ENCODE peak calls at places on chromosome 22, in eight cellular contexts. X is PC-9, Q is mesenchymal stem cell, U is MM.1S, S is keratinocyte, T is H9, G is IMR-90, C is GM12878. P is an unnamed sample.

GRCh38 chr22:45877036-45877380 is 100.0 kb downstream of the WNT7B start:
- DNase-seq in C (no peak), S (no peak), X (no peak), T (peak; percentile 14), G (no peak), U (no peak), Q (no peak), P (no peak)

GRCh38 chr22:46604306-46604690 is 15.9 kb upstream of the GRAMD4 start:
- DNase-seq in U (no peak), X (no peak), S (no peak), C (peak; percentile 59), T (no peak), Q (peak; percentile 26), G (peak; percentile 12), P (no peak)

GRCh38 chr22:19640306-19640705 is 74.0 kb upstream of the SEPTIN5 start:
- DNase-seq in G (no peak), U (no peak), X (no peak), T (no peak), S (no peak), C (no peak), Q (no peak), P (no peak)

GRCh38 chr22:49992921-49993648 is 19.5 kb downstream of the IL17REL start:
- DNase-seq in T (peak; percentile 74), G (peak; percentile 43), U (peak; percentile 64), X (peak; percentile 32), C (no peak), Q (peak; percentile 57), S (no peak), P (no peak)

GRCh38 chr22:30705710-30706651 is 11.3 kb downstream of the OSBP2 start:
- DNase-seq in Q (no peak), S (no peak), T (no peak), X (no peak), U (peak; percentile 73), C (peak; percentile 72), G (peak; percentile 80), P (peak; percentile 88)

GRCh38 chr22:46090051-46090591 is 60.2 kb upstream of the PPARA start:
- DNase-seq in G (no peak), U (no peak), X (no peak), T (no peak), C (no peak), Q (no peak), S (no peak), P (no peak)

GRCh38 chr22:37212174-37212906 is at the start of gene SSTR3:
- DNase-seq in S (no peak), T (peak; percentile 64), X (no peak), Q (no peak), G (no peak), U (no peak), C (no peak), P (no peak)

GRCh38 chr22:19555651-19556050 is 31.4 kb upstream of the CLDN5 start:
- DNase-seq in U (no peak), Q (no peak), S (no peak), G (no peak), X (no peak), T (no peak), C (no peak), P (no peak)

GRCh38 chr22:29994027-29994715 is 86.1 kb upstream of the HORMAD2 start:
- DNase-seq in G (peak; percentile 89), C (no peak), X (peak; percentile 87), T (no peak), S (no peak), Q (peak; percentile 74), U (no peak), P (peak; percentile 92)

GRCh38 chr22:46031066-46031465 is 54.1 kb upstream of the WNT7B start:
- DNase-seq in U (no peak), X (no peak), T (no peak), G (no peak), C (no peak), S (no peak), Q (no peak), P (no peak)

GRCh38 chr22:37349043-37349814 is 66.9 kb downstream of the CYTH4 start:
- DNase-seq in S (no peak), Q (no peak), T (no peak), G (no peak), C (no peak), X (no peak), U (no peak), P (no peak)

GRCh38 chr22:41001722-41002122 is 50.5 kb downstream of the RBX1 start:
- DNase-seq in T (no peak), X (peak; percentile 100), G (peak; percentile 44), U (no peak), S (no peak), Q (peak; percentile 53), C (no peak), P (peak; percentile 57)

GRCh38 chr22:28950567-28951411 is 67.4 kb downstream of the ZNRF3 start:
- DNase-seq in T (no peak), Q (no peak), U (no peak), X (no peak), G (no peak), S (no peak), C (no peak), P (no peak)

GRCh38 chr22:25102722-25103121 is 96.9 kb upstream of the CRYBB3 start:
- DNase-seq in X (no peak), T (no peak), Q (no peak), C (no peak), U (no peak), S (no peak), G (no peak), P (no peak)

GRCh38 chr22:19174106-19175025 is 4.2 kb downstream of the SLC25A1 start:
- DNase-seq in X (peak; percentile 51), Q (peak; percentile 56), S (peak; percentile 60), U (no peak), C (peak; percentile 15), T (peak; percentile 65), G (peak; percentile 42), P (peak; percentile 54)

GRCh38 chr22:35205956-35206355 is 51.3 kb upstream of the HMGXB4 start:
- DNase-seq in C (no peak), U (no peak), T (no peak), G (peak; percentile 72), Q (no peak), X (no peak), S (no peak), P (peak; percentile 44)

GRCh38 chr22:35206889-35207288 is 50.4 kb upstream of the HMGXB4 start:
- DNase-seq in C (no peak), Q (no peak), U (no peak), X (no peak), S (no peak), T (no peak), G (no peak), P (no peak)

GRCh38 chr22:35209203-35209602 is 48.1 kb upstream of the HMGXB4 start:
- DNase-seq in T (no peak), U (no peak), X (no peak), Q (no peak), G (no peak), C (no peak), S (no peak), P (no peak)

GRCh38 chr22:35205141-35205775 is 52.0 kb upstream of the HMGXB4 start:
- DNase-seq in G (no peak), S (no peak), U (peak; percentile 15), T (no peak), X (no peak), Q (no peak), C (no peak), P (no peak)

DNA sequence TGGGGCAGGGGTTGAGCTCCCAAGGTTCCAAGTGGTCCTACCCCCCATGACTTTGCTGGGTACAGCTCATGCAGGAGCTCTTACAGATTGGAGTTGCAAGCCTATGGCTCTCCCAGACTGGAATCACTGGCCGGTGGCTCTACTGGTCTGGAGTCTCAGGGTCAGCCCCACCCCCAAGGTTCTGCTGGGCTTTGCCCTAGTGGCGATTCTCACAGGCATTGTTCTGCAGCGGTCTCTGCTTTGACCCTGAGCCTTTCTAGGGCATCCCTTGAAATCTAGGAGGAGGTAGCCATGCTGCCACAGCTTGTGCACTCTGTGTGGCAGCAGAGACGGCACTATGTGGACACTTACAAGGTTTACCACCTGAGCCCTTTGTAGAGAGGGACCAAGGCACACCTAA is 49.3 kb upstream of the HMGXB4 start:
- DNase-seq in G (no peak), U (no peak), S (no peak), C (no peak), X (no peak), T (no peak), Q (no peak), P (no peak)
- H3K9me3 ChIP-seq in G (no peaks in the 10 kb centered on the region), U (no peaks in the 10 kb centered on the region), S (no peaks in the 10 kb centered on the region), C (no peaks in the 10 kb centered on the region), X (no peaks in the 10 kb centered on the region), T (no peaks in the 10 kb centered on the region), Q (no peaks in the 10 kb centered on the region), P (no peaks in the 10 kb centered on the region)

DNA sequence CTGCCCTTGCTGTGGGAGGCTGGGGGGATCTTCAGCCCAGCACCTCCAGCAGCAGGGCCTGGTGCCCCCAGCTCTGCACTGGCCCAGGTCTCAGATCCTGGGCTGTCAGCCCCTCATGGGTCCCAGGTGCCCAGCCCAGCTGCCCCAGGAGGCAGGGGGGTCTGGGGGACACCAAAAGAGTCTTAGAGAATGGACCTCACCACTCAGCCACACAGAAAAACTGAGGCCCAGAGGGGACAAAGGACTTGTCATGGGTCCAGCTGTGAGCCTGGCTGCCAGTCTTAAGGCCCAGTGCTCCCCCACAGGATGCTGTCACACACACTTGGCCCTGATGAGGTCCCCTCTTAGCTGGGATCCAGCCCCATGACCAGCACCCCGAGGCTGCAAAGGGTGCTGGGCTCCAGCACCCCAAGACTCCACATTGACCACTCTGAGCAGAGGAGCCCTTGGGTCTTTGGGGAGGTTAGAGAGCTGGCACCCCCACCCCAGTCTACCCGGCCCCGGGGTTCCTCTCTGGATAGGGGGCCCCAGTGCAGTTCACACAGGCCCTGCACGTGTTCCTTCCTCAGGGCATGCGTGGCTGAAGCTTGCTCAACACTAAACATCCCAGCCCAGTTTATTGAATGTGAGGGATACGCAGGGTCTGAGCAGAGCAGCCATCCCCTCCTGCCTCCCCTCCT is 54.4 kb downstream of the IGLL5 start:
- DNase-seq in X (no peak), T (peak; percentile 23), U (no peak), S (no peak), G (no peak), Q (no peak), C (no peak), P (no peak)
- H3K4me2 ChIP-seq in X (no peak overlapping the region), T (no peak overlapping the region), U (peak overlapping the region; percentile 53), S (no peak overlapping the region), G (no peak overlapping the region), Q (no peak overlapping the region), C (peak overlapping the region; percentile 66), P (no peak overlapping the region)

DNA sequence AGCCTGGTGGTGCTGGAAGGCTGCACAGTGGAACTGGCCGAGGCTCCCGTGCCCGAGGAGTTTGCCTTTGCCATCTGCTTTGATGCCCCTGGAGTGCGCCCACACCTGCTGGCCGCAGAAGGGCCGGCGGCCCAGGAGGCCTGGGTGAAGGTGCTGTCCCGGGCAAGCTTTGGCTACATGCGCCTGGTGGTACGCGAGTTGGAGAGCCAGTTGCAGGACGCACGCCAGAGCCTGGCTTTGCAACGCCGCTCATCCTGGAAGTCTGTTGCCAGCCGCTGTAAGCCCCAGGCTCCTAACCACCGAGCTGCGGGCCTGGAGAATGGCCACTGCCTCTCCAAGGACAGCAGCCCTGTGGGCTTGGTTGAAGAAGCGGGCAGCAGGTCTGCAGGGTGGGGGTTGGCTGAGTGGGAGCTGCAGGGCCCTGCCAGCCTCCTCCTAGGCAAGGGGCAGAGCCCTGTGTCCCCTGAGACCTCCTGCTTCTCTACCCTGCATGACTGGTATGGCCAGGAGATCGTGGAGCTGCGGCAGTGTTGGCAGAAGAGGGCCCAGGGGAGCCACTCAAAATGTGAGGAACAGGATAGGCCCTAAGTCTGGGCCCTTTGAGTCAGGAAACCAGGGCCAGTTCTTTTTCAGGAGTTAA is 1.9 kb upstream of the SMDT1 start:
- DNase-seq in U (no peak), T (no peak), C (no peak), X (no peak), Q (no peak), S (no peak), G (no peak), P (no peak)
- H3K4me1 ChIP-seq in U (peaks cover 7% of the 10 kb centered on the region), T (no peaks in the 10 kb centered on the region), C (peaks cover 15% of the 10 kb centered on the region), X (peaks cover 14% of the 10 kb centered on the region), Q (peaks cover 8% of the 10 kb centered on the region), S (peaks cover 22% of the 10 kb centered on the region), G (peaks cover 15% of the 10 kb centered on the region), P (peaks cover 22% of the 10 kb centered on the region)

GRCh38 chr22:47788461-47788860 is 1026.0 kb downstream of the TBC1D22A start:
- DNase-seq in S (no peak), Q (no peak), X (no peak), C (no peak), U (no peak), G (no peak), T (no peak), P (no peak)
- H3K9me3 ChIP-seq in S (peaks cover 6% of the 10 kb centered on the region), Q (peaks cover 11% of the 10 kb centered on the region), X (no peaks in the 10 kb centered on the region), C (no peaks in the 10 kb centered on the region), U (no peaks in the 10 kb centered on the region), G (peaks cover 37% of the 10 kb centered on the region), T (no peaks in the 10 kb centered on the region), P (peaks cover 9% of the 10 kb centered on the region)